ENCODE peak calls at places on chromosomes 2 and 18, in seven cellular contexts. One of them, this sample, is unnamed.

GRCh38 chr18:68504441-68505221 is 210.3 kb downstream of the TMX3 start:
- DNase-seq in OCI-LY7: no peak
- DNase-seq in Peyer's patch: no peak
- DNase-seq in effector memory CD4-positive, alpha-beta T cell: no peak
- DNase-seq in GM12878: no peak
- DNase-seq in K562: no peak
- DNase-seq in HCT116: no peak
- DNase-seq in this sample: no peak

GRCh38 chr2:53460347-53460746 is 307.3 kb upstream of the CHAC2 start:
- DNase-seq in OCI-LY7: no peak
- DNase-seq in Peyer's patch: no peak
- DNase-seq in effector memory CD4-positive, alpha-beta T cell: no peak
- DNase-seq in GM12878: no peak
- DNase-seq in K562: no peak
- DNase-seq in HCT116: no peak
- DNase-seq in this sample: peak; percentile 69

GRCh38 chr2:106085441-106085911 is 108.6 kb downstream of the UXS1 start:
- DNase-seq in OCI-LY7: peak; percentile 43
- DNase-seq in Peyer's patch: peak; percentile 54
- DNase-seq in effector memory CD4-positive, alpha-beta T cell: no peak
- DNase-seq in GM12878: no peak
- DNase-seq in K562: peak; percentile 41
- DNase-seq in HCT116: no peak
- DNase-seq in this sample: no peak

GRCh38 chr18:24214913-24215312 is 76.1 kb downstream of the CABYR start:
- DNase-seq in OCI-LY7: no peak
- DNase-seq in Peyer's patch: no peak
- DNase-seq in effector memory CD4-positive, alpha-beta T cell: no peak
- DNase-seq in GM12878: no peak
- DNase-seq in K562: no peak
- DNase-seq in HCT116: no peak
- DNase-seq in this sample: no peak

GRCh38 chr2:8103085-8103708 is 578.7 kb upstream of the ID2 start:
- DNase-seq in OCI-LY7: no peak
- DNase-seq in Peyer's patch: no peak
- DNase-seq in effector memory CD4-positive, alpha-beta T cell: no peak
- DNase-seq in GM12878: no peak
- DNase-seq in K562: no peak
- DNase-seq in HCT116: no peak
- DNase-seq in this sample: no peak

GRCh38 chr2:27191107-27191829 is 20.6 kb upstream of the ATRAID start:
- DNase-seq in OCI-LY7: peak; percentile 89
- DNase-seq in Peyer's patch: peak; percentile 51
- DNase-seq in effector memory CD4-positive, alpha-beta T cell: no peak
- DNase-seq in GM12878: no peak
- DNase-seq in K562: peak; percentile 79
- DNase-seq in HCT116: peak; percentile 43
- DNase-seq in this sample: no peak

GRCh38 chr2:161992526-161992925 is 81.5 kb downstream of the DPP4 start:
- DNase-seq in OCI-LY7: no peak
- DNase-seq in Peyer's patch: peak; percentile 16
- DNase-seq in effector memory CD4-positive, alpha-beta T cell: peak; percentile 4
- DNase-seq in GM12878: peak; percentile 11
- DNase-seq in K562: no peak
- DNase-seq in HCT116: no peak
- DNase-seq in this sample: no peak

GRCh38 chr2:10890706-10891270 is 20.9 kb upstream of the KCNF1 start:
- DNase-seq in OCI-LY7: no peak
- DNase-seq in Peyer's patch: no peak
- DNase-seq in effector memory CD4-positive, alpha-beta T cell: no peak
- DNase-seq in GM12878: no peak
- DNase-seq in K562: no peak
- DNase-seq in HCT116: no peak
- DNase-seq in this sample: no peak

GRCh38 chr2:108612153-108612513 is 77.9 kb downstream of the LIMS1 start:
- DNase-seq in OCI-LY7: peak; percentile 93
- DNase-seq in Peyer's patch: peak; percentile 72
- DNase-seq in effector memory CD4-positive, alpha-beta T cell: no peak
- DNase-seq in GM12878: peak; percentile 97
- DNase-seq in K562: peak; percentile 72
- DNase-seq in HCT116: no peak
- DNase-seq in this sample: no peak

GRCh38 chr2:149739171-149739879 is 151.8 kb upstream of the MMADHC start:
- DNase-seq in OCI-LY7: no peak
- DNase-seq in Peyer's patch: no peak
- DNase-seq in effector memory CD4-positive, alpha-beta T cell: no peak
- DNase-seq in GM12878: no peak
- DNase-seq in K562: no peak
- DNase-seq in HCT116: no peak
- DNase-seq in this sample: no peak

DNA sequence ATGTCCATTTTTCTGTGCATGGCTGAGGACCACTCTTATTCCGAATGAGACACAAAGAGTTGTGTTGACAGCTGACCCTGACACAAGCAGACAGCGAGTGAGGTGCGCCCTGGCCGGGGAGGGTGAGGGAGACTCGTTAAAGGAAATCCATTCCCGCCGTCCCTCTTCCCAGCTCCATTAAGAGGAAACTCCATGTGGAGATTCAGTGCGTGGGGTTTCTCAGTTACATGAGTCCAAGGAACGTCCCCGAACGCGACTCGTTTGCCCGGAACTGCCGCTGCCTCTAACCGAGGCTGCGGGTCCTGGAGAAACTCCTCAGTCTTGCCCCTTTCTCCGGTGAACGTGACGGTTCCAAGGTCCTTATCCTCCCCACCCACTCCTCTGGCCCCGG is 1.0 kb downstream of the GREB1L start:
- DNase-seq in OCI-LY7: no peak
- DNase-seq in Peyer's patch: no peak
- DNase-seq in effector memory CD4-positive, alpha-beta T cell: no peak
- DNase-seq in GM12878: no peak
- DNase-seq in K562: no peak
- DNase-seq in HCT116: no peak
- DNase-seq in this sample: no peak
- H3K4me3 ChIP-seq in OCI-LY7: no peak overlapping the region
- H3K4me3 ChIP-seq in Peyer's patch: peak overlapping the region; percentile 69
- H3K4me3 ChIP-seq in effector memory CD4-positive, alpha-beta T cell: no peak overlapping the region
- H3K4me3 ChIP-seq in GM12878: no peak overlapping the region
- H3K4me3 ChIP-seq in K562: no peak overlapping the region
- H3K4me3 ChIP-seq in HCT116: peak overlapping the region; percentile 54
- H3K4me3 ChIP-seq in this sample: no peak overlapping the region

DNA sequence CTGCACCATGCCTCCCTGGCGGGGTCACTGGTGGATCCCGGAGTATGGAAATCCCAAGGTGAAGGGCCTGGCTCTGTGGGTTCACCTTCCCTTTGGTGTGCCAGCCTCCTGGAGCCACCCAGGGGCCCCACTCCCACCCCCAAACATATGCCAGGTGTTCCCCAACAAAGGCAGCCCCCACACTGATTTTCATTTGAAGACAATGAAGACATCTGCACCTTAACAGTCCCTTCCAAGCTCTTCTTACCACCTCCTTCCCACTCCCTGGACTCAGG is 11.7 kb downstream of the BIN1 start:
- DNase-seq in OCI-LY7: no peak
- DNase-seq in Peyer's patch: no peak
- DNase-seq in effector memory CD4-positive, alpha-beta T cell: no peak
- DNase-seq in GM12878: no peak
- DNase-seq in K562: no peak
- DNase-seq in HCT116: no peak
- DNase-seq in this sample: no peak
- H3K4me1 ChIP-seq in OCI-LY7: no peaks in the 10 kb centered on the region
- H3K4me1 ChIP-seq in Peyer's patch: peaks cover 3% of the 10 kb centered on the region
- H3K4me1 ChIP-seq in effector memory CD4-positive, alpha-beta T cell: no peaks in the 10 kb centered on the region
- H3K4me1 ChIP-seq in GM12878: no peaks in the 10 kb centered on the region
- H3K4me1 ChIP-seq in K562: peaks cover 15% of the 10 kb centered on the region
- H3K4me1 ChIP-seq in HCT116: peaks cover 40% of the 10 kb centered on the region
- H3K4me1 ChIP-seq in this sample: no peaks in the 10 kb centered on the region

GRCh38 chr2:1498176-1498575 is 84.9 kb downstream of the TPO start:
- DNase-seq in OCI-LY7: no peak
- DNase-seq in Peyer's patch: no peak
- DNase-seq in effector memory CD4-positive, alpha-beta T cell: no peak
- DNase-seq in GM12878: no peak
- DNase-seq in K562: no peak
- DNase-seq in HCT116: no peak
- DNase-seq in this sample: no peak

GRCh38 chr2:1494906-1495305 is 81.6 kb downstream of the TPO start:
- DNase-seq in OCI-LY7: no peak
- DNase-seq in Peyer's patch: no peak
- DNase-seq in effector memory CD4-positive, alpha-beta T cell: no peak
- DNase-seq in GM12878: no peak
- DNase-seq in K562: no peak
- DNase-seq in HCT116: no peak
- DNase-seq in this sample: no peak

GRCh38 chr2:1495676-1496393 is 82.6 kb downstream of the TPO start:
- DNase-seq in OCI-LY7: no peak
- DNase-seq in Peyer's patch: no peak
- DNase-seq in effector memory CD4-positive, alpha-beta T cell: no peak
- DNase-seq in GM12878: no peak
- DNase-seq in K562: no peak
- DNase-seq in HCT116: no peak
- DNase-seq in this sample: no peak

GRCh38 chr2:1497122-1497611 is 83.9 kb downstream of the TPO start:
- DNase-seq in OCI-LY7: no peak
- DNase-seq in Peyer's patch: no peak
- DNase-seq in effector memory CD4-positive, alpha-beta T cell: no peak
- DNase-seq in GM12878: no peak
- DNase-seq in K562: no peak
- DNase-seq in HCT116: no peak
- DNase-seq in this sample: no peak

DNA sequence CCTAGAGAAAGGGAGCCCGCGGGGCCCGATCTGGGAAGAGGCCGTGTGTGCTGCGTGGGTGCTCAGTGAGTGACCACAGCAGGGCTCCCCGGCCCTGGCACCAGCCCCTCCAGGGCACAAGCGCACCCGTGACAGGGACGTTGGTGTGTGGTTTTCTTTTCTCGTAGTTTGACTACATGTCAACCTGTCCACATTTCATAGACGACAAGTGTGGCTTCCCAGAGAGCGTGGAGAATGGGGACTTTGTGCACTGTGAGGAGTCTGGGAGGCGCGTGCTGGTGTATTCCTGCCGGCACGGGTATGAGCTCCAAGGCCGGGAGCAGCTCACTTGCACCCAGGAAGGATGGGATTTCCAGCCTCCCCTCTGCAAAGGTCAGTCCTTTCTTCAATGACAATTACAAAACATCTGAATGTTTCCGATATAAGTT is 83.1 kb downstream of the TPO start:
- DNase-seq in OCI-LY7: no peak
- DNase-seq in Peyer's patch: no peak
- DNase-seq in effector memory CD4-positive, alpha-beta T cell: no peak
- DNase-seq in GM12878: no peak
- DNase-seq in K562: no peak
- DNase-seq in HCT116: no peak
- DNase-seq in this sample: no peak
- H3K4me3 ChIP-seq in OCI-LY7: no peak overlapping the region
- H3K4me3 ChIP-seq in Peyer's patch: no peak overlapping the region
- H3K4me3 ChIP-seq in effector memory CD4-positive, alpha-beta T cell: no peak overlapping the region
- H3K4me3 ChIP-seq in GM12878: no peak overlapping the region
- H3K4me3 ChIP-seq in K562: no peak overlapping the region
- H3K4me3 ChIP-seq in HCT116: no peak overlapping the region
- H3K4me3 ChIP-seq in this sample: no peak overlapping the region

DNA sequence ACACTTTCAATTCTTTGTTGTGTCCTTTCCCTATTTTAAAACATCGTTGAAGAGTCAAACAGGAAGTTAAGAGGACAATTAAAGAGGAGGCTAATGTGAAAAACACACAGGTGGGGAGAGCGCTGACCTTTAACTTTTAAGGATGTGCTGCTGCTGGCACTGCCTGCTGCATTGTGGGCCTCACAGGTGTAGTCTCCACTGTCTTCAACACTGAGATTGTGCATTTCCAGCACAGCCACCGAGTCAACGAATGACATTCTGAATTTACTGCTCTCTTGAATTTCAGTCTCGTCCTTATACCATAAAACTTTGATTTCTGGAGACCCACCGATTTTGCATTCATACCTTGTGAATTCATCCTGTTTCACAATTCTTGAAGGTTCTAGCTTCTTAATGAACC is 91.9 kb downstream of the TTN start:
- DNase-seq in OCI-LY7: no peak
- DNase-seq in Peyer's patch: no peak
- DNase-seq in effector memory CD4-positive, alpha-beta T cell: no peak
- DNase-seq in GM12878: no peak
- DNase-seq in K562: no peak
- DNase-seq in HCT116: no peak
- DNase-seq in this sample: no peak
- H3K4me1 ChIP-seq in OCI-LY7: no peaks in the 10 kb centered on the region
- H3K4me1 ChIP-seq in Peyer's patch: no peaks in the 10 kb centered on the region
- H3K4me1 ChIP-seq in effector memory CD4-positive, alpha-beta T cell: no peaks in the 10 kb centered on the region
- H3K4me1 ChIP-seq in GM12878: no peaks in the 10 kb centered on the region
- H3K4me1 ChIP-seq in K562: no peaks in the 10 kb centered on the region
- H3K4me1 ChIP-seq in HCT116: no peaks in the 10 kb centered on the region
- H3K4me1 ChIP-seq in this sample: no peaks in the 10 kb centered on the region

GRCh38 chr2:131036269-131036668 is 57.0 kb downstream of the FAM168B start:
- DNase-seq in OCI-LY7: no peak
- DNase-seq in Peyer's patch: no peak
- DNase-seq in effector memory CD4-positive, alpha-beta T cell: no peak
- DNase-seq in GM12878: no peak
- DNase-seq in K562: no peak
- DNase-seq in HCT116: no peak
- DNase-seq in this sample: peak; percentile 10

GRCh38 chr2:131034122-131035051 is 58.9 kb downstream of the FAM168B start:
- DNase-seq in OCI-LY7: no peak
- DNase-seq in Peyer's patch: no peak
- DNase-seq in effector memory CD4-positive, alpha-beta T cell: no peak
- DNase-seq in GM12878: no peak
- DNase-seq in K562: no peak
- DNase-seq in HCT116: no peak
- DNase-seq in this sample: peak; percentile 35

GRCh38 chr2:131033786-131034121 is 59.5 kb downstream of the FAM168B start:
- DNase-seq in OCI-LY7: no peak
- DNase-seq in Peyer's patch: no peak
- DNase-seq in effector memory CD4-positive, alpha-beta T cell: no peak
- DNase-seq in GM12878: no peak
- DNase-seq in K562: no peak
- DNase-seq in HCT116: no peak
- DNase-seq in this sample: no peak

GRCh38 chr2:131035826-131036231 is 57.4 kb downstream of the FAM168B start:
- DNase-seq in OCI-LY7: no peak
- DNase-seq in Peyer's patch: no peak
- DNase-seq in effector memory CD4-positive, alpha-beta T cell: no peak
- DNase-seq in GM12878: no peak
- DNase-seq in K562: no peak
- DNase-seq in HCT116: no peak
- DNase-seq in this sample: no peak

DNA sequence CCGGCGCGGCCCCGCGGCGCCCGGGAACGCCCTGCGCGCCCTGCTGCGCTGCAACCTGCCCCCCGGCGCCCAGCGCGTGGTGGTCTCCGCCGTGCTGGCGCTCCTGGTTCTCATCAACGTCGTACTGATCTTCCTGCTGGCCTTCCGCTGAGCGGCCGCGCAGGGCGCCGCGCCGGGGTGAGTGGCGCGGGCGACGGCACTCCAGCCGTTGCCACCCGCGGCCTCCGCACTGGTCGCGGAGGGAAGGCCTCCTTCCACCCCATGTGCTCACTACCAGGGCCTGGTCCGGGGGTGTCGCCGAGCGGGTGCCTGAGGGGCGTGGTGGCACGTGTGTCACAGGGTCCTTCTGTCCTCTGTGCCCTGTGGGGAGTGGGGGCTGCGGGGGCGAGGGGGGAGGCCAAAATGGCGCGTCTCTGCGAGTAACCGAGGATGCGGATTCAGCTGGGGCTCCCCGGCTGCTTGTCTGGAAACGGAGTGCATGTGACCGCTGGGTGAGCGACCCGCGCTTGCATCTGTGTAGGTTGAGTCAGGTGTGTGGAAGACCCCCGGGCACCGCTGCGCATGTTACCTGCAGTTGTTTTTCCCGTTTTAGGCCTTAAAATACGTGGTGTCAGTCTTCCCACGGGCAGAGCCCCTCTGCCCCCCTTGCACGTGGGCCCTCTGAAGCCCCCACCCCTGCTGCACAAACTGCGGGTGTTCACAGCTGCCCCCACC is 58.0 kb downstream of the FAM168B start:
- DNase-seq in OCI-LY7: no peak
- DNase-seq in Peyer's patch: no peak
- DNase-seq in effector memory CD4-positive, alpha-beta T cell: no peak
- DNase-seq in GM12878: no peak
- DNase-seq in K562: no peak
- DNase-seq in HCT116: no peak
- DNase-seq in this sample: peak; percentile 60
- H3K4me3 ChIP-seq in OCI-LY7: no peak overlapping the region
- H3K4me3 ChIP-seq in Peyer's patch: peak overlapping the region; percentile 44
- H3K4me3 ChIP-seq in effector memory CD4-positive, alpha-beta T cell: no peak overlapping the region
- H3K4me3 ChIP-seq in GM12878: no peak overlapping the region
- H3K4me3 ChIP-seq in K562: no peak overlapping the region
- H3K4me3 ChIP-seq in HCT116: no peak overlapping the region
- H3K4me3 ChIP-seq in this sample: no peak overlapping the region

This sample was measured in pancreas.